ENCODE peak calls at places on chromosomes 4 and X, in ten cellular contexts. C is lower lobe of right lung, E is pancreas, T is bronchial epithelial cell, R is BJ, Z is choroid plexus epithelial cell, M is breast epithelium, S is fibroblast of lung, A is GM20000, J is MM.1S. Y is an unnamed sample.

GRCh38 chr4:132297346-132297745 is 851.7 kb upstream of the PCDH10 start:
- DNase-seq in R (no peak), A (no peak), Z (peak), E (no peak), C (no peak), S (peak), M (no peak), T (no peak), J (no peak), Y (no peak)

GRCh38 chr4:38016698-38017097 is 56.5 kb downstream of the PTTG2 start:
- DNase-seq in J (no peak), C (no peak), E (no peak), A (no peak), M (no peak), T (no peak), S (no peak), Z (no peak), R (no peak), Y (no peak)

GRCh38 chrX:115960440-115961084 is 210.0 kb upstream of the AGTR2 start:
- DNase-seq in J (no peak), E (no peak), T (peak), R (no peak), M (no peak), A (no peak), S (no peak), C (no peak), Z (no peak), Y (no peak)

GRCh38 chr4:140126261-140126660 is 27.7 kb downstream of the MAML3 start:
- DNase-seq in S (no peak), A (no peak), Z (no peak), R (no peak), J (no peak), E (no peak), T (no peak), C (no peak), M (no peak), Y (no peak)

GRCh38 chr4:107654694-107655093 is 65.3 kb downstream of the PAPSS1 start:
- DNase-seq in R (no peak), A (no peak), S (no peak), T (peak), M (no peak), C (no peak), E (no peak), Z (peak), J (no peak), Y (no peak)

GRCh38 chr4:176193898-176194297 is 1.5 kb downstream of the SPATA4 start:
- DNase-seq in E (no peak), S (peak), T (peak), R (peak), C (no peak), M (no peak), J (no peak), Z (peak), A (no peak), Y (no peak)

GRCh38 chrX:13287816-13288215 is 32.0 kb downstream of the ATXN3L start:
- DNase-seq in Z (peak), A (no peak), E (no peak), T (no peak), S (peak), C (no peak), R (no peak), M (no peak), J (no peak), Y (no peak)

GRCh38 chr4:153170407-153170806 is 33.8 kb upstream of the TRIM2 start:
- DNase-seq in J (no peak), Z (no peak), R (no peak), S (no peak), C (no peak), T (no peak), E (no peak), A (no peak), M (no peak), Y (no peak)

GRCh38 chrX:22135994-22136684 is 104.0 kb downstream of the PHEX start:
- DNase-seq in S (peak), R (no peak), Z (peak), E (peak), A (peak), T (peak), J (peak), M (peak), C (no peak), Y (peak)

GRCh38 chr4:52659722-52660261 is 691 bp upstream of the USP46 start:
- DNase-seq in C (peak), J (no peak), A (peak), Z (peak), S (peak), T (no peak), M (peak), E (peak), R (no peak), Y (peak)

GRCh38 chrX:56853436-56853835 is 124.4 kb downstream of the NBDY start:
- DNase-seq in T (no peak), S (no peak), R (no peak), A (no peak), M (no peak), C (no peak), Z (no peak), E (no peak), J (no peak), Y (no peak)

GRCh38 chrX:70171636-70172035 is 5.6 kb upstream of the DGAT2L6 start:
- DNase-seq in J (no peak), E (no peak), A (no peak), S (no peak), Z (no peak), M (no peak), C (no peak), R (no peak), T (peak), Y (no peak)

GRCh38 chrX:72738396-72738795 is 24.3 kb upstream of the PHKA1 start:
- DNase-seq in M (no peak), S (no peak), C (no peak), R (no peak), J (no peak), A (no peak), Z (no peak), E (no peak), T (no peak), Y (no peak)

GRCh38 chr4:128574706-128575105 is 234.8 kb upstream of the JADE1 start:
- DNase-seq in R (no peak), C (peak), Z (peak), M (peak), E (peak), S (peak), T (peak), J (peak), A (peak), Y (peak)

GRCh38 chr4:62517721-62518120 is 1317.6 kb downstream of the ADGRL3 start:
- DNase-seq in R (no peak), T (no peak), M (no peak), A (no peak), S (no peak), E (no peak), J (no peak), Z (peak), C (no peak), Y (no peak)

GRCh38 chr4:99847362-99847976 is 30.8 kb downstream of the DAPP1 start:
- DNase-seq in T (no peak), J (peak), M (no peak), A (peak), R (no peak), S (no peak), E (no peak), C (no peak), Z (no peak), Y (peak)

GRCh38 chr4:32025840-32026459 is 1305.8 kb downstream of the PCDH7 start:
- DNase-seq in C (no peak), A (no peak), M (no peak), E (no peak), Z (peak), T (peak), J (no peak), R (no peak), S (peak), Y (no peak)

GRCh38 chr4:187618701-187619278 is 376.8 kb upstream of the ZFP42 start:
- DNase-seq in A (no peak), M (no peak), T (peak), J (no peak), S (peak), R (no peak), Z (peak), C (no peak), E (no peak), Y (no peak)

GRCh38 chr4:47381172-47381571 is 82.3 kb downstream of the COMMD8 start:
- DNase-seq in T (no peak), M (no peak), R (no peak), C (no peak), S (no peak), Z (no peak), A (no peak), E (no peak), J (no peak), Y (no peak)

GRCh38 chr4:47538516-47538915 is 53.4 kb downstream of the ATP10D start:
- DNase-seq in J (no peak), E (no peak), C (no peak), R (no peak), M (no peak), T (no peak), S (no peak), Z (peak), A (no peak), Y (no peak)

DNA sequence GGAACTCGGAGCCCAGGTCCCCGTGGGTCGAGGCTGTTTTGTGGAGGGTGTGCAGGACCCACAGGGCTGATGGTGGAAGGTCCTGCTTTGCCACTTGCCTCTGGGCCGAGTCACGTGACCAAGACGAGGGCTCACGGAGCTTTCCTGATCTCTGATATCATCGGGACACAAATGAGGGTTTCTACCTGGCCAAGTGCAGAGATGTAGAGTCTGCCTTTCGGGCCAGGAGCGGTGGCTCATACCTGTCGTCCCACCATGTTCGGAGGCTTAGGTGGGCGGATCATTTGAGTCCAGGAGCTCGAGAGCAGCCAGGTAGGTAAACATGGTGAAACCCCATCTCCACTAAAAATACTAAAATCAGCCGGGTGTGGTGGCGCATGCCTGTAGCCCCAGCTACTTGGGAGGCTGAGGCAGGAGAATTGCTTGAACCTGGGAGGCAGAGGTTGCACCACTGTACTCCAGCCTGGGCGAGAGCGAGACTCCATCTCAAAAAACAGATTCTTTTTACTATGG is 7.1 kb downstream of the SLC25A6 start:
- DNase-seq in M (no peak), Z (no peak), T (no peak), A (no peak), J (no peak), R (no peak), E (no peak), S (no peak), C (peak), Y (peak)
- TF ChIP-seq CTCF in M (no peak), Z (no peak), T (no peak), A (no peak), J (no peak), R (no peak), E (no peak), S (no peak), C (no peak), Y (no peak)

GRCh38 chr4:5629542-5629941 is 78.8 kb downstream of the EVC2 start:
- DNase-seq in E (no peak), S (no peak), J (no peak), T (no peak), R (no peak), Z (no peak), C (no peak), A (no peak), M (no peak), Y (no peak)
- TF ChIP-seq CTCF in E (no peak), S (no peak), J (no peak), T (no peak), R (no peak), Z (no peak), C (no peak), A (no peak), M (no peak), Y (no peak)

DNA sequence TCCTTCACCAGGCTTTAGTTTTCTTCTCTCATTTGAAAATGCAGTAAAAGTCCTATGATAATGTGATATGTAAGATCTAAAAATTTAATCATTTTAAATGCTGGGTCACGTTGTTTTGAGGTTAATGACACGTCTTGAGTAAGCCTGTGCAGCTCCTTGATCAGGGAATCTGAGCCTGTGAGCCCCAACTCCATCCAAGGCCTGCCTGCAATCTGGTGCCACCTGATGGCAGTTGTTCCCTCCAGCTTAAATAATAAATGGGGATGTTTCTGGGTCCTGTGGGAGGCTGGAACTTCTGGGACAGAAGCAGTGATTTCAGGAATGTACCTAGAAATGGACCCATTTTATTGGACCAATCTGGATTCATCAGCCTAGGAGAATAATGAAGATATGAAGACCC is 455.4 kb upstream of the ADGRL3 start:
- DNase-seq in J (no peak), S (peak), R (no peak), C (no peak), M (no peak), T (peak), Z (peak), E (no peak), A (no peak), Y (no peak)
- TF ChIP-seq CTCF in J (no peak), S (peak), R (peak), C (no peak), M (no peak), T (no peak), Z (peak), E (no peak), A (no peak), Y (no peak)

GRCh38 chr4:113012776-113013175 is 36.7 kb upstream of the ANK2 start:
- DNase-seq in R (no peak), C (no peak), Z (peak), S (no peak), M (no peak), A (no peak), T (no peak), J (no peak), E (no peak), Y (no peak)
- TF ChIP-seq CTCF in R (no peak), C (no peak), Z (no peak), S (no peak), M (no peak), A (no peak), T (no peak), J (no peak), E (no peak), Y (no peak)

DNA sequence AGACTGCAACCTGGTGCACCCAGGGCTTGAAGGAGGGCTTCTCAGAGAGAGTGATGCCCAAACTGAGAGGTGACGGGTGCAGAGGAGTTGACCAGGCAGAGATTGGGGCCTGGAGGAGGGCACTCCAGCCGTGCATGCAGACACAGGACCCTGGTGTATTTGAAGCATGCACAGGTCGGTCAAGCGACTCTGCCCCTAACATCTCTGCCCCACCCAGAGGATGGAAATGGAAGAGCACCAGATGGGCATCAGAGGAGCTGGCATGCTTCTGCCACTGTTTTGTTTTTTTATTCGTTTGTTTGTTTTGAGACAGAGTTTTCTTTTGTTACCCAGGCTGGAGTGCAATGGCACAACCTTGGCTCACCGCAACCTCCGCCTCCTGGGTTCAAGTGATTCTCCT is 320.9 kb downstream of the EVC2 start:
- DNase-seq in S (no peak), R (no peak), M (no peak), T (no peak), A (no peak), C (no peak), Z (no peak), E (no peak), J (no peak), Y (no peak)
- TF ChIP-seq CTCF in S (no peak), R (no peak), M (no peak), T (no peak), A (no peak), C (no peak), Z (peak), E (no peak), J (no peak), Y (no peak)

DNA sequence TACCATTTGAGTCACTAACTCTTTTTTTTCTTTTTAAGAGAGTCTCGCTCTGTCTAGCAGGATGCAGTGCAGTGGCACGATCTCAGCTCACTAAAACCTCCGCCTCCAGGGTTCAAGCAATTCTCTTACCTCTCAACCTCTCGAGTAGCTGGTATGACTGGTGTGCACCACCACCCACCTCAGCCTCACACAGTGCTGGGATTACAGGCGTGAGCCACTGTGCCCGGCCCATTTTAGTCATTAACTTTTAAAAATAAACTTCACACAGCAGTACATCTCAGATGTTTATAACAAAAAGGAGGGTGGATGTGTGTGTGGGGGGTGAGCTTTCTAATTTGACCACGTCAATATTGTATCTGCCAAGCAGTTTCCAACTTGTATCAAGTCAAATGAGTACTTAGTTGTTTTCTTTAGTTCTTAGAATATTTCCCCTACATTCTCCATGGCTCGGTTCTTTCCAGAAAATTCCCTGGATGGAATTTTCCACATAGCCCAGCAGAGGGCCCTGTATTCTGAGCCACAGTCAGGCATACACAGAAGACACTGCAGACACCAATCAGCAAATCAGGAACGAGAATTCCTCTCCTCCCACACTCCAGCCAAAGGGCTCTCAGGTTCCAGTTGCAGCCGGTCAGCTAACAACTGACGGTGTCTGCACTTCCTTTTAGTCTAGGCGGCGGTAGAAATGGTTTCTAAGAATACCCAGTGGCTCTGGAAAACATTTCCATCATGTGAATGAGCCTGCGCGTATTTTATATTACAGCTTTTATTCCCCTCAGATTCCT is 20.1 kb upstream of the ARAF start:
- DNase-seq in M (peak), R (peak), T (peak), J (peak), A (peak), C (peak), S (peak), Z (peak), E (peak), Y (no peak)
- TF ChIP-seq CTCF in M (peak), R (peak), T (peak), J (peak), A (no peak), C (peak), S (peak), Z (peak), E (peak), Y (peak)

DNA sequence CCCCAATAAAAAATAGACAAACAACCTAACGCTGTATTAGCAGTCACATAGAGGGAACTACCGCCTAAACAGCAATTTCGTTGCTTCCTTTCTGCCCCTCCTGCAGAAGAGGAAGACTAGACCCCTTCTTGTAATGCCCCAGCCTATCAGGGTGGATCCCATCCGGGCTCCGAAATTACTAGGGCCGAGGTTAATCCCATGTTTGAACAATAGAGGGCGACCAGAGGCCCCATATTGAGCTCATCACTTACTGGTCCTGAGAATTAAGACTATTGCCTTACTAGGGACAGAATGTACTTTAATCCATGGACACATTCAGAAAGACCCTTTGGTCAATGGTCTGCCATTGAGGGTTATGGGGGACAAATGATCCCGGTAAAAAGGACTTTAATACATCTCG is 11.8 kb upstream of the ZNF630 start:
- DNase-seq in E (no peak), A (peak), T (peak), S (peak), C (no peak), M (peak), Z (peak), J (peak), R (peak), Y (peak)
- TF ChIP-seq CTCF in E (peak), A (no peak), T (peak), S (peak), C (peak), M (peak), Z (peak), J (peak), R (peak), Y (peak)

DNA sequence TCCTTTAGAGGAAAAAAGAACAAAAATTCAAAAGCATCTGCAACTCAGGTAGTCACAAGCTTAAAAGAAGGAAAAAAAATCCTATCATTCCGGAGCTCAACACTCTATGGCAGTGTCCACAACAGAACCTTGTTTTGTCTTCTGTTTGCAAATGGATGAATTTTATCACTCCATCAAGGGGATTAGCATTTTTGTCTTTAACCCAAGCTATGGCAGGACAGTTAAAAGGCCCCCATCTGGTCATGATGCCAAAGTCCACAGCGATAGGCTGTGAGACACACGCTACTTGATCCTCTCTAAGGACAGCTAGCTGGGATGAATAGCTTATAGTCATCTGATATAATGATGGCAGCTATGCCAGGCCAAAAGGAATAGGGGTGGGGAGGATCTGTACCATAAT is 16.6 kb downstream of the AMER1 start:
- DNase-seq in M (no peak), A (no peak), T (no peak), Z (no peak), E (no peak), J (no peak), C (no peak), R (no peak), S (no peak), Y (no peak)
- TF ChIP-seq CTCF in M (no peak), A (no peak), T (no peak), Z (no peak), E (no peak), J (no peak), C (no peak), R (no peak), S (no peak), Y (no peak)

GRCh38 chr4:156972370-156972980 is 876 bp upstream of the PDGFC start:
- DNase-seq in E (peak), T (peak), Z (peak), A (no peak), R (no peak), J (peak), C (no peak), M (no peak), S (no peak), Y (peak)

GRCh38 chr4:156971623-156972369 is at the start of gene PDGFC:
- DNase-seq in E (peak), C (peak), Z (peak), S (peak), J (peak), M (peak), A (peak), T (no peak), R (no peak), Y (peak)

GRCh38 chr4:156971168-156971601 is 414 bp downstream of the PDGFC start:
- DNase-seq in E (peak), C (peak), S (no peak), A (peak), Z (no peak), R (no peak), M (no peak), J (no peak), T (no peak), Y (peak)

GRCh38 chr4:156969136-156969535 is 2.5 kb downstream of the PDGFC start:
- DNase-seq in J (no peak), E (no peak), C (no peak), S (no peak), Z (no peak), R (no peak), M (no peak), A (no peak), T (no peak), Y (no peak)

GRCh38 chr4:156970501-156971167 is 965 bp downstream of the PDGFC start:
- DNase-seq in C (peak), Z (peak), M (peak), E (peak), S (peak), J (peak), A (peak), T (peak), R (no peak), Y (peak)
- TF ChIP-seq CTCF in C (peak), Z (peak), M (peak), E (peak), S (peak), J (peak), A (no peak), T (peak), R (peak), Y (no peak)